ENCODE peak calls at places on chromosome 7, in eight cellular contexts. One of them, this sample, is unnamed.

GRCh38 chr7:149196705-149197171 is 1.4 kb downstream of the ZNF282 start:
- DNase-seq in SK-N-MC: no peak
- DNase-seq in GM20000: peak
- DNase-seq in activated T-cell treated with anti-CD3 and anti-CD28 coated beads for 1 hour: no peak
- DNase-seq in A172: no peak
- DNase-seq in activated CD8-positive, alpha-beta memory T cell treated with anti-CD3 and anti-CD28 coated beads for 48 hours: no peak
- DNase-seq in GM10248: peak
- DNase-seq in stomach: no peak
- DNase-seq in this sample: no peak

GRCh38 chr7:148657929-148658328 is 40.8 kb upstream of the CUL1 start:
- DNase-seq in SK-N-MC: no peak
- DNase-seq in GM20000: no peak
- DNase-seq in activated T-cell treated with anti-CD3 and anti-CD28 coated beads for 1 hour: no peak
- DNase-seq in A172: no peak
- DNase-seq in activated CD8-positive, alpha-beta memory T cell treated with anti-CD3 and anti-CD28 coated beads for 48 hours: no peak
- DNase-seq in GM10248: no peak
- DNase-seq in stomach: no peak
- DNase-seq in this sample: no peak

GRCh38 chr7:135731131-135731530 is 3.1 kb upstream of the SLC13A4 start:
- DNase-seq in SK-N-MC: no peak
- DNase-seq in GM20000: no peak
- DNase-seq in activated T-cell treated with anti-CD3 and anti-CD28 coated beads for 1 hour: no peak
- DNase-seq in A172: no peak
- DNase-seq in activated CD8-positive, alpha-beta memory T cell treated with anti-CD3 and anti-CD28 coated beads for 48 hours: no peak
- DNase-seq in GM10248: no peak
- DNase-seq in stomach: no peak
- DNase-seq in this sample: no peak

GRCh38 chr7:20798694-20799121 is 12.0 kb upstream of the SP8 start:
- DNase-seq in SK-N-MC: no peak
- DNase-seq in GM20000: no peak
- DNase-seq in activated T-cell treated with anti-CD3 and anti-CD28 coated beads for 1 hour: no peak
- DNase-seq in A172: no peak
- DNase-seq in activated CD8-positive, alpha-beta memory T cell treated with anti-CD3 and anti-CD28 coated beads for 48 hours: no peak
- DNase-seq in GM10248: no peak
- DNase-seq in stomach: no peak
- DNase-seq in this sample: no peak

GRCh38 chr7:158549176-158549833 is 38.3 kb downstream of the PTPRN2 start:
- DNase-seq in SK-N-MC: no peak
- DNase-seq in GM20000: no peak
- DNase-seq in activated T-cell treated with anti-CD3 and anti-CD28 coated beads for 1 hour: no peak
- DNase-seq in A172: no peak
- DNase-seq in activated CD8-positive, alpha-beta memory T cell treated with anti-CD3 and anti-CD28 coated beads for 48 hours: no peak
- DNase-seq in GM10248: no peak
- DNase-seq in stomach: peak
- DNase-seq in this sample: no peak

GRCh38 chr7:107870427-107871000 is 20.5 kb upstream of the DLD start:
- DNase-seq in SK-N-MC: no peak
- DNase-seq in GM20000: no peak
- DNase-seq in activated T-cell treated with anti-CD3 and anti-CD28 coated beads for 1 hour: no peak
- DNase-seq in A172: no peak
- DNase-seq in activated CD8-positive, alpha-beta memory T cell treated with anti-CD3 and anti-CD28 coated beads for 48 hours: no peak
- DNase-seq in GM10248: no peak
- DNase-seq in stomach: no peak
- DNase-seq in this sample: no peak

GRCh38 chr7:156929789-156930539 is 19.5 kb upstream of the NOM1 start:
- DNase-seq in SK-N-MC: no peak
- DNase-seq in GM20000: no peak
- DNase-seq in activated T-cell treated with anti-CD3 and anti-CD28 coated beads for 1 hour: no peak
- DNase-seq in A172: no peak
- DNase-seq in activated CD8-positive, alpha-beta memory T cell treated with anti-CD3 and anti-CD28 coated beads for 48 hours: no peak
- DNase-seq in GM10248: no peak
- DNase-seq in stomach: no peak
- DNase-seq in this sample: no peak

GRCh38 chr7:67604461-67605386 is 608.1 kb downstream of the TYW1 start:
- DNase-seq in SK-N-MC: no peak
- DNase-seq in GM20000: no peak
- DNase-seq in activated T-cell treated with anti-CD3 and anti-CD28 coated beads for 1 hour: no peak
- DNase-seq in A172: peak
- DNase-seq in activated CD8-positive, alpha-beta memory T cell treated with anti-CD3 and anti-CD28 coated beads for 48 hours: no peak
- DNase-seq in GM10248: no peak
- DNase-seq in stomach: no peak
- DNase-seq in this sample: no peak

GRCh38 chr7:44074349-44074695 is 8.0 kb downstream of the POLM start:
- DNase-seq in SK-N-MC: no peak
- DNase-seq in GM20000: no peak
- DNase-seq in activated T-cell treated with anti-CD3 and anti-CD28 coated beads for 1 hour: no peak
- DNase-seq in A172: no peak
- DNase-seq in activated CD8-positive, alpha-beta memory T cell treated with anti-CD3 and anti-CD28 coated beads for 48 hours: no peak
- DNase-seq in GM10248: no peak
- DNase-seq in stomach: no peak
- DNase-seq in this sample: no peak

GRCh38 chr7:29564455-29565185 is 985 bp downstream of the PRR15 start:
- DNase-seq in SK-N-MC: no peak
- DNase-seq in GM20000: no peak
- DNase-seq in activated T-cell treated with anti-CD3 and anti-CD28 coated beads for 1 hour: no peak
- DNase-seq in A172: peak
- DNase-seq in activated CD8-positive, alpha-beta memory T cell treated with anti-CD3 and anti-CD28 coated beads for 48 hours: peak
- DNase-seq in GM10248: no peak
- DNase-seq in stomach: peak
- DNase-seq in this sample: no peak

GRCh38 chr7:2138146-2138765 is 94.5 kb downstream of the MAD1L1 start:
- DNase-seq in SK-N-MC: no peak
- DNase-seq in GM20000: peak
- DNase-seq in activated T-cell treated with anti-CD3 and anti-CD28 coated beads for 1 hour: peak
- DNase-seq in A172: no peak
- DNase-seq in activated CD8-positive, alpha-beta memory T cell treated with anti-CD3 and anti-CD28 coated beads for 48 hours: no peak
- DNase-seq in GM10248: peak
- DNase-seq in stomach: no peak
- DNase-seq in this sample: peak

GRCh38 chr7:67453981-67454380 is 457.3 kb downstream of the TYW1 start:
- DNase-seq in SK-N-MC: no peak
- DNase-seq in GM20000: no peak
- DNase-seq in activated T-cell treated with anti-CD3 and anti-CD28 coated beads for 1 hour: no peak
- DNase-seq in A172: no peak
- DNase-seq in activated CD8-positive, alpha-beta memory T cell treated with anti-CD3 and anti-CD28 coated beads for 48 hours: no peak
- DNase-seq in GM10248: no peak
- DNase-seq in stomach: no peak
- DNase-seq in this sample: no peak

GRCh38 chr7:110759069-110759468 is 331.9 kb upstream of the LRRN3 start:
- DNase-seq in SK-N-MC: no peak
- DNase-seq in GM20000: no peak
- DNase-seq in activated T-cell treated with anti-CD3 and anti-CD28 coated beads for 1 hour: no peak
- DNase-seq in A172: no peak
- DNase-seq in activated CD8-positive, alpha-beta memory T cell treated with anti-CD3 and anti-CD28 coated beads for 48 hours: no peak
- DNase-seq in GM10248: no peak
- DNase-seq in stomach: no peak
- DNase-seq in this sample: no peak

GRCh38 chr7:100053201-100053600 is 3.6 kb downstream of the ZSCAN21 start:
- DNase-seq in SK-N-MC: no peak
- DNase-seq in GM20000: peak
- DNase-seq in activated T-cell treated with anti-CD3 and anti-CD28 coated beads for 1 hour: no peak
- DNase-seq in A172: peak
- DNase-seq in activated CD8-positive, alpha-beta memory T cell treated with anti-CD3 and anti-CD28 coated beads for 48 hours: no peak
- DNase-seq in GM10248: peak
- DNase-seq in stomach: peak
- DNase-seq in this sample: no peak

GRCh38 chr7:81611040-81611439 is 158.8 kb downstream of the HGF start:
- DNase-seq in SK-N-MC: no peak
- DNase-seq in GM20000: no peak
- DNase-seq in activated T-cell treated with anti-CD3 and anti-CD28 coated beads for 1 hour: no peak
- DNase-seq in A172: no peak
- DNase-seq in activated CD8-positive, alpha-beta memory T cell treated with anti-CD3 and anti-CD28 coated beads for 48 hours: no peak
- DNase-seq in GM10248: no peak
- DNase-seq in stomach: no peak
- DNase-seq in this sample: no peak

GRCh38 chr7:157497744-157498541 is 161.1 kb downstream of the DNAJB6 start:
- DNase-seq in SK-N-MC: no peak
- DNase-seq in GM20000: no peak
- DNase-seq in activated T-cell treated with anti-CD3 and anti-CD28 coated beads for 1 hour: no peak
- DNase-seq in A172: no peak
- DNase-seq in activated CD8-positive, alpha-beta memory T cell treated with anti-CD3 and anti-CD28 coated beads for 48 hours: no peak
- DNase-seq in GM10248: no peak
- DNase-seq in stomach: peak
- DNase-seq in this sample: no peak

GRCh38 chr7:32115831-32116230 is 45.6 kb upstream of the PDE1C start:
- DNase-seq in SK-N-MC: no peak
- DNase-seq in GM20000: no peak
- DNase-seq in activated T-cell treated with anti-CD3 and anti-CD28 coated beads for 1 hour: no peak
- DNase-seq in A172: peak
- DNase-seq in activated CD8-positive, alpha-beta memory T cell treated with anti-CD3 and anti-CD28 coated beads for 48 hours: no peak
- DNase-seq in GM10248: no peak
- DNase-seq in stomach: no peak
- DNase-seq in this sample: no peak

GRCh38 chr7:19470031-19470430 is 238.8 kb downstream of the POLR1F start:
- DNase-seq in SK-N-MC: no peak
- DNase-seq in GM20000: no peak
- DNase-seq in activated T-cell treated with anti-CD3 and anti-CD28 coated beads for 1 hour: no peak
- DNase-seq in A172: no peak
- DNase-seq in activated CD8-positive, alpha-beta memory T cell treated with anti-CD3 and anti-CD28 coated beads for 48 hours: no peak
- DNase-seq in GM10248: no peak
- DNase-seq in stomach: no peak
- DNase-seq in this sample: no peak

GRCh38 chr7:128444242-128444641 is 11.4 kb upstream of the HILPDA start:
- DNase-seq in SK-N-MC: no peak
- DNase-seq in GM20000: no peak
- DNase-seq in activated T-cell treated with anti-CD3 and anti-CD28 coated beads for 1 hour: no peak
- DNase-seq in A172: no peak
- DNase-seq in activated CD8-positive, alpha-beta memory T cell treated with anti-CD3 and anti-CD28 coated beads for 48 hours: no peak
- DNase-seq in GM10248: no peak
- DNase-seq in stomach: peak
- DNase-seq in this sample: peak

GRCh38 chr7:116899308-116899707 is 36.9 kb downstream of the CAPZA2 start:
- DNase-seq in SK-N-MC: no peak
- DNase-seq in GM20000: no peak
- DNase-seq in activated T-cell treated with anti-CD3 and anti-CD28 coated beads for 1 hour: no peak
- DNase-seq in A172: no peak
- DNase-seq in activated CD8-positive, alpha-beta memory T cell treated with anti-CD3 and anti-CD28 coated beads for 48 hours: no peak
- DNase-seq in GM10248: no peak
- DNase-seq in stomach: no peak
- DNase-seq in this sample: no peak

GRCh38 chr7:135143874-135144668 is 3.8 kb upstream of the TMEM140 start:
- DNase-seq in SK-N-MC: no peak
- DNase-seq in GM20000: no peak
- DNase-seq in activated T-cell treated with anti-CD3 and anti-CD28 coated beads for 1 hour: no peak
- DNase-seq in A172: no peak
- DNase-seq in activated CD8-positive, alpha-beta memory T cell treated with anti-CD3 and anti-CD28 coated beads for 48 hours: no peak
- DNase-seq in GM10248: no peak
- DNase-seq in stomach: no peak
- DNase-seq in this sample: no peak

GRCh38 chr7:28933874-28934265 is 24.3 kb downstream of the TRIL start:
- DNase-seq in SK-N-MC: no peak
- DNase-seq in GM20000: no peak
- DNase-seq in activated T-cell treated with anti-CD3 and anti-CD28 coated beads for 1 hour: no peak
- DNase-seq in A172: peak
- DNase-seq in activated CD8-positive, alpha-beta memory T cell treated with anti-CD3 and anti-CD28 coated beads for 48 hours: no peak
- DNase-seq in GM10248: no peak
- DNase-seq in stomach: no peak
- DNase-seq in this sample: no peak

GRCh38 chr7:143362126-143362961 is at the start of gene FAM131B:
- DNase-seq in SK-N-MC: no peak
- DNase-seq in GM20000: peak
- DNase-seq in activated T-cell treated with anti-CD3 and anti-CD28 coated beads for 1 hour: no peak
- DNase-seq in A172: no peak
- DNase-seq in activated CD8-positive, alpha-beta memory T cell treated with anti-CD3 and anti-CD28 coated beads for 48 hours: no peak
- DNase-seq in GM10248: no peak
- DNase-seq in stomach: no peak
- DNase-seq in this sample: no peak

GRCh38 chr7:137590071-137590470 is 246.5 kb upstream of the PTN start:
- DNase-seq in SK-N-MC: no peak
- DNase-seq in GM20000: no peak
- DNase-seq in activated T-cell treated with anti-CD3 and anti-CD28 coated beads for 1 hour: no peak
- DNase-seq in A172: no peak
- DNase-seq in activated CD8-positive, alpha-beta memory T cell treated with anti-CD3 and anti-CD28 coated beads for 48 hours: no peak
- DNase-seq in GM10248: no peak
- DNase-seq in stomach: no peak
- DNase-seq in this sample: no peak

GRCh38 chr7:28446131-28446530 is 33.8 kb downstream of the CREB5 start:
- DNase-seq in SK-N-MC: no peak
- DNase-seq in GM20000: no peak
- DNase-seq in activated T-cell treated with anti-CD3 and anti-CD28 coated beads for 1 hour: no peak
- DNase-seq in A172: no peak
- DNase-seq in activated CD8-positive, alpha-beta memory T cell treated with anti-CD3 and anti-CD28 coated beads for 48 hours: no peak
- DNase-seq in GM10248: no peak
- DNase-seq in stomach: no peak
- DNase-seq in this sample: no peak

GRCh38 chr7:119783799-119784198 is 489.2 kb upstream of the KCND2 start:
- DNase-seq in SK-N-MC: no peak
- DNase-seq in GM20000: no peak
- DNase-seq in activated T-cell treated with anti-CD3 and anti-CD28 coated beads for 1 hour: no peak
- DNase-seq in A172: no peak
- DNase-seq in activated CD8-positive, alpha-beta memory T cell treated with anti-CD3 and anti-CD28 coated beads for 48 hours: no peak
- DNase-seq in GM10248: no peak
- DNase-seq in stomach: peak
- DNase-seq in this sample: no peak

GRCh38 chr7:104982773-104983619 is 31.0 kb upstream of the KMT2E start:
- DNase-seq in SK-N-MC: no peak
- DNase-seq in GM20000: no peak
- DNase-seq in activated T-cell treated with anti-CD3 and anti-CD28 coated beads for 1 hour: no peak
- DNase-seq in A172: no peak
- DNase-seq in activated CD8-positive, alpha-beta memory T cell treated with anti-CD3 and anti-CD28 coated beads for 48 hours: no peak
- DNase-seq in GM10248: peak
- DNase-seq in stomach: no peak
- DNase-seq in this sample: no peak

GRCh38 chr7:47931788-47932425 is 16.4 kb downstream of the PKD1L1 start:
- DNase-seq in SK-N-MC: no peak
- DNase-seq in GM20000: no peak
- DNase-seq in activated T-cell treated with anti-CD3 and anti-CD28 coated beads for 1 hour: no peak
- DNase-seq in A172: peak
- DNase-seq in activated CD8-positive, alpha-beta memory T cell treated with anti-CD3 and anti-CD28 coated beads for 48 hours: no peak
- DNase-seq in GM10248: no peak
- DNase-seq in stomach: no peak
- DNase-seq in this sample: no peak

This sample was measured in Peyer's patch.